ENCODE peak calls at places on chromosomes 4 and X, in four cellular contexts. M is fibroblast of mammary gland, L is AG09309, V is psoas muscle. Y is an unnamed sample.

GRCh38 chr4:25928320-25928955 is 14.4 kb downstream of the SMIM20 start:
- DNase-seq in M (no peak), L (no peak), V (no peak), Y (no peak)

GRCh38 chr4:139247241-139247640 is 32.8 kb downstream of the MGARP start:
- DNase-seq in M (peak; percentile 35), L (no peak), V (no peak), Y (no peak)

GRCh38 chr4:152936446-152937279 is 540 bp downstream of the FHDC1 start:
- DNase-seq in M (peak; percentile 21), L (no peak), V (peak; percentile 57), Y (no peak)

GRCh38 chr4:57966987-57967760 is 857.0 kb upstream of the IGFBP7 start:
- DNase-seq in M (no peak), L (no peak), V (no peak), Y (no peak)

GRCh38 chr4:137510866-137511265 is 21.4 kb downstream of the PCDH18 start:
- DNase-seq in M (peak; percentile 99), L (peak; percentile 82), V (no peak), Y (peak; percentile 76)

GRCh38 chr4:153618831-153619230 is 65.2 kb upstream of the TLR2 start:
- DNase-seq in M (peak; percentile 3), L (no peak), V (no peak), Y (no peak)

GRCh38 chrX:13085533-13085932 is 41.1 kb upstream of the FAM9C start:
- DNase-seq in M (no peak), L (no peak), V (no peak), Y (no peak)

GRCh38 chr4:16794816-16795445 is 103.5 kb downstream of the LDB2 start:
- DNase-seq in M (peak; percentile 71), L (peak; percentile 21), V (no peak), Y (no peak)

GRCh38 chr4:103996059-103996458 is 276.3 kb upstream of the TACR3 start:
- DNase-seq in M (peak; percentile 12), L (no peak), V (no peak), Y (no peak)

GRCh38 chrX:77918568-77918967 is 8.1 kb downstream of the ATP7A start:
- DNase-seq in M (peak; percentile 26), L (no peak), V (no peak), Y (no peak)

GRCh38 chrX:68932611-68933010 is 103.8 kb downstream of the EFNB1 start:
- DNase-seq in M (peak; percentile 45), L (no peak), V (peak; percentile 65), Y (no peak)

GRCh38 chr4:122784261-122784660 is 42.4 kb upstream of the FGF2 start:
- DNase-seq in M (no peak), L (no peak), V (no peak), Y (no peak)
- H3K4me3 ChIP-seq in M (no peak overlapping the region), L (no peak overlapping the region), V (no peak overlapping the region), Y (no peak overlapping the region)

DNA sequence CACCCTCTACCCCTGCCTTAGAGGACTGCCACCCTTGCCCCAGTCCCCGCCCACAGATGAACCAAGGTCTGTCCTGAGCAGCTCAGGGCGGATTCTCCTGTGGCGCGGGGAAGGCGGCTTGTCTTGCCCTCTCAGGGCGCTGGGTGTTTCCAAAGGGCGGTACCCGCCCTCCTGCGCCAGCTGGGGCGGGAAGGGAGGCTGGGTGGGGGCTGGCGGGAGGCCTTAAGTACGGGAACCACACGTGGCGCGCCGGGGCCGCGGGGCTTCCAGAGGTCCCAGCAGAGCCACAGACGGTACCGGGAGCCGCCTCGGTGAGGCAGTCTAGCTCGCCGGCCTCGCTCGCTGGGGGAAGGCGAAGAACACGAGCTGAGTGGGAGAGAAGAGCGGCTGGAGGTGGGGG is 361.1 kb downstream of the MID1IP1 start:
- DNase-seq in M (no peak), L (no peak), V (peak; percentile 60), Y (no peak)
- H3K4me3 ChIP-seq in M (no peak overlapping the region), L (no peak overlapping the region), V (peak overlapping the region; percentile 22), Y (no peak overlapping the region)

GRCh38 chrX:119783026-119783425 is 8.4 kb downstream of the RPL39 start:
- DNase-seq in M (no peak), L (no peak), V (no peak), Y (no peak)
- H3K4me3 ChIP-seq in M (no peak overlapping the region), L (no peak overlapping the region), V (no peak overlapping the region), Y (no peak overlapping the region)

DNA sequence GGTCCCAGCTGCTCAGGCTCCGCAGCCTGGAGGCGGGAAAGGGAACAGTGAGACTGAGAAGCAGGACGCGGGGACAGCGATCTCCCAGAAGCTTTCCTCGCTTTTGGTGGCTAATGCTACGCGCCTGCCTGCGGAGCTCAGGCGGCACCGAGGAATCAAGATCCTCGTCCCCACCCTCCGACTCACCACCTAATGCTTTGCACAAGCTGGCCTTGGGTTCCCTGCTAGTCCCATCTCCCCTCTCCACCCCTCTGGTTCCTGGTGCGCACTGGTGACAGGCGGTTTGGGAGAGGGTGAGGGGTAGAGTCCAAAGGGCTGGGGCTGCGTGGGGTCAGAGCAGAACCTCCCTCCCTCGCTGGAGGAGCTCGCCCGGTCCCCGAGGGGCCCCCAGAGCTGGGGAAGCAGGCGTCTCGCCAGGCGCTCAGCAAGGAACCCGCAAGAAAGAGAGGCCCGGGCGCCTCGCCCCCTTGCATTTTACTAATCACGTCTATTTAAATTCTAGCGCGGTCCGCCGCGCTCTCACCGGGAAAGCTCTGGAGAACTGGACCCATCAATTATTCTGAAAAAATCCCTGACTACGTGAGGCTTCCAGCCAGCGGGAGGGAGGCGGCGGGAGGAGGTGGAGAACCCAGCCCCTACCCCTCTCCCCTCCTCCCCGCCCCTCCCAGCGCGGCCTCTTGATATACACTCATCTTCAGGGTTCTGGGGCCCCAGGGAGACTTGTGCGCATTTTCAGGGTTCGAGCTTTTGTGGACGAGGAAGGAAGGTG is 9.1 kb downstream of the POU4F2 start:
- DNase-seq in M (no peak), L (no peak), V (no peak), Y (no peak)
- H3K4me3 ChIP-seq in M (no peak overlapping the region), L (no peak overlapping the region), V (no peak overlapping the region), Y (no peak overlapping the region)

DNA sequence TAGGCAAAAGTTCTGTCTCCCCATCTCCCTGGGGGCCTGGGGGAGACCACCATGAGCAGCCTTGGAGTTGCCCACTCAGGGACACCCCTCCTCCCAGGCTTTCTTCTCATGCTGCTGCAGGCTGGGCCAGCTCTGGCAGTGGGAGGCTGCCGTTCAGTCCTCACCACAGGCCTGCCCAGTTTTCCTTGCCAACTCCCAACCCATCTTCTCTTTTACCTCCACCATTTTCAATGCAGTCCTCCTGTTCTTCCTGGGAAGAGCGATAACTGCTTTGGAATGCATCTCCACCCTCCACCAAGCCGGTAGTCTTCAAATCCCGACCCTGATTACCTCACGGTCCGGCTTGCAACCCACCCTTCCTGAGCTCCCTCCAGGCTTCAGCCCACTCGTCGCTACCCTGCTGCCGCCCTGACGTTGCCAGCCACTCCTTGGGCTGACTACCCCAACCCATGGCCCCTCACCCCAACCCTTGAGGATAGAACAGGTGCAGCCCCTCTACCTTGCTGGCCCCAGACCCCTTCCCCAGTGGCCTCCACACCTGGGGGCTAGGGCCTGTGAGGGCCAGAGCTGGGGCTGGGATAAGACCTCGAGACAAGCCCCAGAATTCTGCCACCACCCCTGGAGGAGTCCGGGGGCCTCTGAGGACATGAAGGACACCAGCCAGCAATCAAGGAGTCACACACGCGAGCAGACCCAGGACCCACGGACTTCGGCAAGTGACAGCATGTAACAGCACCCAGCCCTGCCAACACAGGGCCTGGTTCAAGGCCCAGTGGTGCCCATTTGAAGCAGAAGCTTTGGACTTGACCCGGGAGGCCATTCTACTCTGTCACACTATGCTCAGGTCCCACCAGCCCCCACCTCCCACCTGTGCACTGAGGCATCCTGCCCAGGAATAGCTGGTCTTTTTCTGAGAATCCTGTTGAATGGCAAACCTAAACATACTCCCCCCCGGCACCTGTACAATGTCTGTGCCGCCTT is 9.2 kb downstream of the WDR1 start:
- DNase-seq in M (no peak), L (no peak), V (no peak), Y (no peak)
- H3K4me3 ChIP-seq in M (no peak overlapping the region), L (no peak overlapping the region), V (peak overlapping the region; percentile 5), Y (no peak overlapping the region)

Y was measured in retinal pigment epithelial cell.